ENCODE peak calls at places on chromosome 19, in four cellular contexts. I, L, S and N are unnamed samples.

GRCh38 chr19:40610396-40611064 is 9.4 kb downstream of the LTBP4 start:
- DNase-seq in I (no peak), L (peak; percentile 57), S (no peak), N (peak; percentile 92)

GRCh38 chr19:57615346-57615745 is 1.3 kb downstream of the ZNF134 start:
- DNase-seq in I (peak; percentile 24), L (no peak), S (no peak), N (no peak)

GRCh38 chr19:33273065-33273736 is 29.1 kb downstream of the CEBPA start:
- DNase-seq in I (no peak), L (no peak), S (no peak), N (peak; percentile 62)

GRCh38 chr19:22332924-22333323 is 46.7 kb downstream of the ZNF729 start:
- DNase-seq in I (no peak), L (no peak), S (no peak), N (no peak)

GRCh38 chr19:50432658-50433057 is at the start of gene MYBPC2:
- DNase-seq in I (peak; percentile 71), L (no peak), S (no peak), N (no peak)

GRCh38 chr19:16771618-16772017 is 52.0 kb downstream of the NWD1 start:
- DNase-seq in I (peak; percentile 80), L (peak; percentile 78), S (peak; percentile 66), N (peak; percentile 81)

GRCh38 chr19:58584498-58585441 is 11.6 kb upstream of the MZF1 start:
- DNase-seq in I (no peak), L (no peak), S (no peak), N (no peak)

GRCh38 chr19:10115392-10116084 is 4.0 kb downstream of the P2RY11 start:
- DNase-seq in I (no peak), L (no peak), S (no peak), N (peak; percentile 80)

GRCh38 chr19:42606660-42607351 is 12.1 kb upstream of the CEACAM8 start:
- DNase-seq in I (peak; percentile 56), L (peak; percentile 31), S (peak; percentile 19), N (peak; percentile 88)

GRCh38 chr19:34732548-34733255 is 1.3 kb upstream of the ZNF181 start:
- DNase-seq in I (peak; percentile 18), L (no peak), S (no peak), N (no peak)

GRCh38 chr19:18541258-18541991 is 1.9 kb downstream of the FKBP8 start:
- DNase-seq in I (no peak), L (no peak), S (no peak), N (no peak)
- H3K27ac ChIP-seq in I (no peak overlapping the region), L (no peak overlapping the region), S (no peak overlapping the region), N (peak overlapping the region; percentile 92)

DNA sequence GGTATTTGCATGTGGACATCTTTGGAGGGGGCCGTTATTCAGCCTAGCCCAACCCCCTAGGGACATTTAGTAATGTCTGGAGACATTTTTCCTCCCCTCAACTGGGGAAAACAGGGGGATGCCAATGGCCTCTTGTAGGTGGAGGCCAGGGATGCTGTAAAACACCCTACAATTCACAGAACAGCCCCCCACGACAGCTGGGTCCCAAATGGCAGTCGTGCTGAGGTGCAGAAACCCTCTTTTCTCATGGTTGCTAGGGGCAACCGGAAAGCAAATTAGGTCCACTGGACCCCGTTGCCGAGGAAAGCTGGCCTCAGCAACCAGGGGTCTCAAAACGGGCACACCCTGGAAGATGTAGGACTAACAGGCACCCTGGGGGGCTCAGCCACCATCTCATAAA is 14.6 kb downstream of the TMEM150B start:
- DNase-seq in I (peak; percentile 53), L (no peak), S (no peak), N (no peak)
- H3K27ac ChIP-seq in I (peak overlapping the region; percentile 77), L (no peak overlapping the region), S (no peak overlapping the region), N (no peak overlapping the region)

GRCh38 chr19:47644743-47645499 is 36.0 kb downstream of the BICRA start:
- DNase-seq in I (no peak), L (no peak), S (no peak), N (no peak)
- H3K27ac ChIP-seq in I (no peak overlapping the region), L (no peak overlapping the region), S (no peak overlapping the region), N (no peak overlapping the region)

GRCh38 chr19:39196860-39197562 is at the start of gene NCCRP1:
- DNase-seq in I (no peak), L (no peak), S (no peak), N (no peak)
- H3K27ac ChIP-seq in I (no peak within 1 kb of the TSS), L (no peak within 1 kb of the TSS), S (no peak within 1 kb of the TSS), N (no peak within 1 kb of the TSS)

GRCh38 chr19:44799627-44800257 is 9.2 kb upstream of the BCAM start:
- DNase-seq in I (no peak), L (no peak), S (peak; percentile 23), N (no peak)

GRCh38 chr19:44795398-44795987 is 13.4 kb upstream of the BCAM start:
- DNase-seq in I (no peak), L (no peak), S (no peak), N (no peak)

GRCh38 chr19:44794610-44795009 is 14.3 kb upstream of the BCAM start:
- DNase-seq in I (no peak), L (no peak), S (no peak), N (no peak)

GRCh38 chr19:44800461-44800860 is 8.4 kb upstream of the BCAM start:
- DNase-seq in I (peak; percentile 87), L (peak; percentile 83), S (peak; percentile 86), N (peak; percentile 94)

DNA sequence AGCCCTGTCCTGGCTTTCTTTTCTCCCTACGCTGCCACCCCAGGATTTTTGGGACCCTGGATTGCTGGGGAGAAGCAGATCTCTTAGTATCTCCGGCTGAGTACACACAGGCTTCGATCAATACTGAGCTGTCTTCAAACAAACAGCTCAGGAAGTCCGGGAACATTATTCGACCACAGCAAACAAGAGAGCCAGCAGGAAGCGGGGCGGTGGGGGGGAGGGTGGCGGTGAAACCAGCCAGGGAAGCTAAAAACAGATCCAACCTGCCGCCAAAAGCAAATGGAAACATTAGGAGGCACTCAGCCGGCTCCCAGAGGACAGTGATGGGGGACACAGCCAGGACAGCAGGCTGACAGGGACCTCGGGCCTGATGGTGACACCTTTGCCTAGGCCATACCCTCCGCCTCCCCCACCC is 12.2 kb upstream of the BCAM start:
- DNase-seq in I (peak; percentile 24), L (no peak), S (peak; percentile 96), N (no peak)
- H3K27ac ChIP-seq in I (peak overlapping the region; percentile 10), L (no peak overlapping the region), S (peak overlapping the region; percentile 85), N (peak overlapping the region; percentile 61)

GRCh38 chr19:38304352-38304865 is 358 bp downstream of the C19orf33 start:
- DNase-seq in I (no peak), L (no peak), S (no peak), N (no peak)
- H3K27ac ChIP-seq in I (no peak overlapping the region), L (no peak overlapping the region), S (peak overlapping the region; percentile 58), N (peak overlapping the region; percentile 68)

GRCh38 chr19:38721496-38721895 is 22.8 kb downstream of the CAPN12 start:
- DNase-seq in I (no peak), L (no peak), S (no peak), N (no peak)

GRCh38 chr19:38723606-38724379 is 20.5 kb downstream of the CAPN12 start:
- DNase-seq in I (no peak), L (no peak), S (no peak), N (no peak)

GRCh38 chr19:38722947-38723605 is 21.2 kb downstream of the CAPN12 start:
- DNase-seq in I (no peak), L (no peak), S (no peak), N (no peak)

GRCh38 chr19:38720559-38721236 is 23.6 kb downstream of the CAPN12 start:
- DNase-seq in I (no peak), L (no peak), S (no peak), N (no peak)

GRCh38 chr19:38721977-38722773 is 22.1 kb downstream of the CAPN12 start:
- DNase-seq in I (no peak), L (no peak), S (peak; percentile 96), N (no peak)
- H3K27ac ChIP-seq in I (no peak overlapping the region), L (no peak overlapping the region), S (peak overlapping the region; percentile 82), N (peak overlapping the region; percentile 62)

GRCh38 chr19:28402701-28403290 is 810.2 kb downstream of the UQCRFS1 start:
- DNase-seq in I (no peak), L (no peak), S (no peak), N (no peak)
- H3K27ac ChIP-seq in I (no peak overlapping the region), L (no peak overlapping the region), S (no peak overlapping the region), N (no peak overlapping the region)

GRCh38 chr19:3135961-3136683 is at the start of gene GNA15:
- DNase-seq in I (no peak), L (peak; percentile 15), S (no peak), N (peak; percentile 82)
- H3K27ac ChIP-seq in I (no peak within 1 kb of the TSS), L (no peak within 1 kb of the TSS), S (no peak within 1 kb of the TSS), N (peak within 1 kb of the TSS; percentile 58)